ENCODE peak calls at places on chromosomes 3 and 15, in seven cellular contexts. D is T-helper 2 cell; V is stimulated activated CD4-positive, alpha-beta T cell treated with anti-CD3 and anti-CD28 coated beads, Interleukin-2, amount 100 ng/mL, for 4 hours; G is fibroblast of lung; I is M059J; U is pancreas; R is AML-193. Y is an unnamed sample.

GRCh38 chr3:103693831-103694230 is 1259.0 kb downstream of the ZPLD1 start:
- DNase-seq in I (no peak), U (no peak), G (no peak), D (no peak), V (no peak), R (no peak), Y (no peak)

GRCh38 chr15:56244237-56244810 is 645 bp upstream of the RFX7 start:
- DNase-seq in R (no peak), I (peak; percentile 76), G (peak; percentile 77), V (no peak), U (peak; percentile 26), D (peak; percentile 7), Y (peak; percentile 44)

GRCh38 chr3:162641317-162641716 is 1144.7 kb downstream of the OTOL1 start:
- DNase-seq in V (no peak), U (no peak), R (no peak), G (no peak), D (no peak), I (no peak), Y (no peak)

GRCh38 chr15:28861031-28861534 is 12.6 kb upstream of the GOLGA6L7 start:
- DNase-seq in I (no peak), D (no peak), G (peak; percentile 65), V (no peak), R (peak; percentile 1), U (no peak), Y (no peak)

GRCh38 chr15:62783303-62783957 is 259.1 kb upstream of the TPM1 start:
- DNase-seq in U (no peak), R (no peak), V (no peak), G (peak; percentile 92), I (peak; percentile 91), D (no peak), Y (peak; percentile 71)

GRCh38 chr3:160078533-160078932 is 89.9 kb downstream of the IL12A start:
- DNase-seq in U (no peak), I (no peak), G (no peak), R (no peak), D (no peak), V (no peak), Y (no peak)

GRCh38 chr3:172853911-172854648 is 103.6 kb downstream of the ECT2 start:
- DNase-seq in R (no peak), I (peak; percentile 43), D (no peak), U (no peak), V (no peak), G (no peak), Y (no peak)

GRCh38 chr15:40471778-40472130 is 970 bp downstream of the CHST14 start:
- DNase-seq in I (peak; percentile 60), V (no peak), U (peak; percentile 46), D (no peak), G (peak; percentile 19), R (peak; percentile 30), Y (no peak)

GRCh38 chr15:68679961-68680371 is 101.2 kb downstream of the CORO2B start:
- DNase-seq in G (no peak), I (no peak), R (no peak), D (no peak), V (no peak), U (no peak), Y (no peak)

GRCh38 chr3:105844713-105845112 is 24.1 kb downstream of the CBLB start:
- DNase-seq in I (peak; percentile 25), D (no peak), G (no peak), R (no peak), U (no peak), V (no peak), Y (no peak)

GRCh38 chr15:69758291-69758771 is 305.7 kb downstream of the RPLP1 start:
- DNase-seq in I (peak; percentile 91), G (peak; percentile 87), D (no peak), U (no peak), V (no peak), R (no peak), Y (peak; percentile 35)

GRCh38 chr15:63288778-63289378 is 11.5 kb downstream of the APH1B start:
- DNase-seq in R (peak; percentile 59), D (no peak), V (no peak), U (no peak), I (peak; percentile 67), G (peak; percentile 78), Y (peak; percentile 70)

GRCh38 chr3:123722021-123722420 is 137.2 kb upstream of the HACD2 start:
- DNase-seq in I (no peak), U (no peak), G (no peak), V (no peak), D (no peak), R (no peak), Y (no peak)

Y was measured in lung microvascular endothelial cell.